ENCODE peak calls at places on chromosome 18, in four cellular contexts. One of them, this sample, is unnamed.

GRCh38 chr18:62938006-62938405 is 222.7 kb downstream of the PHLPP1 start:
- DNase-seq in stimulated activated CD8-positive, alpha-beta memory T cell treated with anti-CD3 and anti-CD28 coated beads, Interleukin-15, amount 100 ng/mL, for 24 hours: no peak
- DNase-seq in sciatic nerve: no peak
- DNase-seq in GM18507: no peak
- DNase-seq in this sample: no peak

GRCh38 chr18:27901424-27902226 is 275.3 kb downstream of the CDH2 start:
- DNase-seq in stimulated activated CD8-positive, alpha-beta memory T cell treated with anti-CD3 and anti-CD28 coated beads, Interleukin-15, amount 100 ng/mL, for 24 hours: no peak
- DNase-seq in sciatic nerve: no peak
- DNase-seq in GM18507: no peak
- DNase-seq in this sample: no peak

GRCh38 chr18:12543697-12544096 is 114.2 kb downstream of the SPIRE1 start:
- DNase-seq in stimulated activated CD8-positive, alpha-beta memory T cell treated with anti-CD3 and anti-CD28 coated beads, Interleukin-15, amount 100 ng/mL, for 24 hours: no peak
- DNase-seq in sciatic nerve: no peak
- DNase-seq in GM18507: no peak
- DNase-seq in this sample: no peak

GRCh38 chr18:6976935-6977334 is 140.7 kb downstream of the LAMA1 start:
- DNase-seq in stimulated activated CD8-positive, alpha-beta memory T cell treated with anti-CD3 and anti-CD28 coated beads, Interleukin-15, amount 100 ng/mL, for 24 hours: no peak
- DNase-seq in sciatic nerve: no peak
- DNase-seq in GM18507: no peak
- DNase-seq in this sample: no peak

GRCh38 chr18:46252754-46253153 is 148.6 kb downstream of the HAUS1 start:
- DNase-seq in stimulated activated CD8-positive, alpha-beta memory T cell treated with anti-CD3 and anti-CD28 coated beads, Interleukin-15, amount 100 ng/mL, for 24 hours: no peak
- DNase-seq in sciatic nerve: no peak
- DNase-seq in GM18507: no peak
- DNase-seq in this sample: no peak

GRCh38 chr18:76662621-76663020 is 159.7 kb upstream of the ZNF236 start:
- DNase-seq in stimulated activated CD8-positive, alpha-beta memory T cell treated with anti-CD3 and anti-CD28 coated beads, Interleukin-15, amount 100 ng/mL, for 24 hours: no peak
- DNase-seq in sciatic nerve: no peak
- DNase-seq in GM18507: no peak
- DNase-seq in this sample: no peak

GRCh38 chr18:76213996-76214395 is 281.0 kb downstream of the ZNF516 start:
- DNase-seq in stimulated activated CD8-positive, alpha-beta memory T cell treated with anti-CD3 and anti-CD28 coated beads, Interleukin-15, amount 100 ng/mL, for 24 hours: no peak
- DNase-seq in sciatic nerve: no peak
- DNase-seq in GM18507: no peak
- DNase-seq in this sample: no peak

GRCh38 chr18:79507546-79508480 is 112.1 kb downstream of the NFATC1 start:
- DNase-seq in stimulated activated CD8-positive, alpha-beta memory T cell treated with anti-CD3 and anti-CD28 coated beads, Interleukin-15, amount 100 ng/mL, for 24 hours: no peak
- DNase-seq in sciatic nerve: peak
- DNase-seq in GM18507: no peak
- DNase-seq in this sample: peak

GRCh38 chr18:74225193-74225840 is 66.4 kb downstream of the CYB5A start:
- DNase-seq in stimulated activated CD8-positive, alpha-beta memory T cell treated with anti-CD3 and anti-CD28 coated beads, Interleukin-15, amount 100 ng/mL, for 24 hours: no peak
- DNase-seq in sciatic nerve: no peak
- DNase-seq in GM18507: no peak
- DNase-seq in this sample: no peak

GRCh38 chr18:47901624-47902362 is 28.7 kb downstream of the SMAD2 start:
- DNase-seq in stimulated activated CD8-positive, alpha-beta memory T cell treated with anti-CD3 and anti-CD28 coated beads, Interleukin-15, amount 100 ng/mL, for 24 hours: no peak
- DNase-seq in sciatic nerve: no peak
- DNase-seq in GM18507: no peak
- DNase-seq in this sample: no peak

GRCh38 chr18:45755936-45756335 is 32.0 kb downstream of the SLC14A1 start:
- DNase-seq in stimulated activated CD8-positive, alpha-beta memory T cell treated with anti-CD3 and anti-CD28 coated beads, Interleukin-15, amount 100 ng/mL, for 24 hours: no peak
- DNase-seq in sciatic nerve: peak
- DNase-seq in GM18507: no peak
- DNase-seq in this sample: no peak

GRCh38 chr18:13216732-13217465 is 1.7 kb upstream of the LDLRAD4 start:
- DNase-seq in stimulated activated CD8-positive, alpha-beta memory T cell treated with anti-CD3 and anti-CD28 coated beads, Interleukin-15, amount 100 ng/mL, for 24 hours: no peak
- DNase-seq in sciatic nerve: peak
- DNase-seq in GM18507: no peak
- DNase-seq in this sample: peak

GRCh38 chr18:39604836-39605235 is 2039.2 kb upstream of the CELF4 start:
- DNase-seq in stimulated activated CD8-positive, alpha-beta memory T cell treated with anti-CD3 and anti-CD28 coated beads, Interleukin-15, amount 100 ng/mL, for 24 hours: no peak
- DNase-seq in sciatic nerve: no peak
- DNase-seq in GM18507: no peak
- DNase-seq in this sample: no peak

GRCh38 chr18:35919179-35919578 is 53.3 kb upstream of the RMP24 start:
- DNase-seq in stimulated activated CD8-positive, alpha-beta memory T cell treated with anti-CD3 and anti-CD28 coated beads, Interleukin-15, amount 100 ng/mL, for 24 hours: no peak
- DNase-seq in sciatic nerve: no peak
- DNase-seq in GM18507: no peak
- DNase-seq in this sample: no peak

GRCh38 chr18:25516747-25517498 is 165.0 kb upstream of the ZNF521 start:
- DNase-seq in stimulated activated CD8-positive, alpha-beta memory T cell treated with anti-CD3 and anti-CD28 coated beads, Interleukin-15, amount 100 ng/mL, for 24 hours: no peak
- DNase-seq in sciatic nerve: no peak
- DNase-seq in GM18507: no peak
- DNase-seq in this sample: no peak

GRCh38 chr18:23689031-23689615 is at the start of gene LAMA3:
- DNase-seq in stimulated activated CD8-positive, alpha-beta memory T cell treated with anti-CD3 and anti-CD28 coated beads, Interleukin-15, amount 100 ng/mL, for 24 hours: peak
- DNase-seq in sciatic nerve: peak
- DNase-seq in GM18507: no peak
- DNase-seq in this sample: peak

GRCh38 chr18:79983253-79983652 is 5.1 kb downstream of the TXNL4A start:
- DNase-seq in stimulated activated CD8-positive, alpha-beta memory T cell treated with anti-CD3 and anti-CD28 coated beads, Interleukin-15, amount 100 ng/mL, for 24 hours: no peak
- DNase-seq in sciatic nerve: no peak
- DNase-seq in GM18507: no peak
- DNase-seq in this sample: no peak

GRCh38 chr18:80197490-80197889 is 49.8 kb downstream of the PARD6G start:
- DNase-seq in stimulated activated CD8-positive, alpha-beta memory T cell treated with anti-CD3 and anti-CD28 coated beads, Interleukin-15, amount 100 ng/mL, for 24 hours: no peak
- DNase-seq in sciatic nerve: no peak
- DNase-seq in GM18507: no peak
- DNase-seq in this sample: no peak

GRCh38 chr18:51721388-51721787 is 523.9 kb upstream of the MEX3C start:
- DNase-seq in stimulated activated CD8-positive, alpha-beta memory T cell treated with anti-CD3 and anti-CD28 coated beads, Interleukin-15, amount 100 ng/mL, for 24 hours: no peak
- DNase-seq in sciatic nerve: no peak
- DNase-seq in GM18507: no peak
- DNase-seq in this sample: no peak

GRCh38 chr18:28175930-28176673 is 828 bp downstream of the CDH2 start:
- DNase-seq in stimulated activated CD8-positive, alpha-beta memory T cell treated with anti-CD3 and anti-CD28 coated beads, Interleukin-15, amount 100 ng/mL, for 24 hours: no peak
- DNase-seq in sciatic nerve: no peak
- DNase-seq in GM18507: no peak
- DNase-seq in this sample: no peak

GRCh38 chr18:46113751-46114150 is 9.6 kb downstream of the HAUS1 start:
- DNase-seq in stimulated activated CD8-positive, alpha-beta memory T cell treated with anti-CD3 and anti-CD28 coated beads, Interleukin-15, amount 100 ng/mL, for 24 hours: no peak
- DNase-seq in sciatic nerve: no peak
- DNase-seq in GM18507: no peak
- DNase-seq in this sample: no peak

GRCh38 chr18:68549257-68549871 is 165.5 kb downstream of the TMX3 start:
- DNase-seq in stimulated activated CD8-positive, alpha-beta memory T cell treated with anti-CD3 and anti-CD28 coated beads, Interleukin-15, amount 100 ng/mL, for 24 hours: no peak
- DNase-seq in sciatic nerve: no peak
- DNase-seq in GM18507: no peak
- DNase-seq in this sample: no peak

This sample was measured in activated effector memory CD4-positive, alpha-beta T cell treated with anti-CD3 and anti-CD28 coated beads, Interleukin-2, amount 50 U/mL, for 16 hours.